ENCODE peak calls at places on chromosomes 5 and 9, in five cellular contexts. L is BE2C, F is fibroblast of mammary gland, E is cardiac muscle cell, X is Peyer's patch. Q is an unnamed sample.

GRCh38 chr5:141349917-141350619 is at the start of gene PCDHGB1:
- DNase-seq in L (peak; percentile 82), F (peak; percentile 60), E (peak; percentile 30), X (no peak), Q (peak; percentile 58)

GRCh38 chr5:141199359-141200235 is at the start of gene PCDHB11:
- DNase-seq in L (no peak), F (no peak), E (peak; percentile 34), X (no peak), Q (peak; percentile 32)

GRCh38 chr9:107807183-107807582 is 317.6 kb upstream of the KLF4 start:
- DNase-seq in L (no peak), F (peak; percentile 93), E (no peak), X (no peak), Q (peak; percentile 67)

GRCh38 chr9:19445452-19445851 is 36.6 kb downstream of the ACER2 start:
- DNase-seq in L (no peak), F (no peak), E (peak; percentile 48), X (no peak), Q (no peak)

GRCh38 chr5:115050860-115051259 is 118.8 kb downstream of the TRIM36 start:
- DNase-seq in L (no peak), F (no peak), E (no peak), X (no peak), Q (peak; percentile 59)

GRCh38 chr5:143308726-143309125 is 94.8 kb downstream of the NR3C1 start:
- DNase-seq in L (no peak), F (no peak), E (no peak), X (no peak), Q (no peak)

GRCh38 chr9:14260101-14260500 is 53.8 kb downstream of the NFIB start:
- DNase-seq in L (no peak), F (peak; percentile 66), E (no peak), X (no peak), Q (peak; percentile 50)

GRCh38 chr5:96226941-96227552 is 206.0 kb downstream of the PCSK1 start:
- DNase-seq in L (no peak), F (peak; percentile 97), E (no peak), X (no peak), Q (peak; percentile 77)

GRCh38 chr5:61322738-61323429 is 9.2 kb upstream of the ZSWIM6 start:
- DNase-seq in L (no peak), F (peak; percentile 62), E (no peak), X (no peak), Q (peak; percentile 54)

GRCh38 chr5:108530706-108531105 is 148.8 kb upstream of the FBXL17 start:
- DNase-seq in L (no peak), F (no peak), E (no peak), X (no peak), Q (no peak)

GRCh38 chr5:949815-950560 is 57.3 kb downstream of the TRIP13 start:
- DNase-seq in L (no peak), F (no peak), E (no peak), X (no peak), Q (no peak)

GRCh38 chr9:130927995-130928900 is 10.8 kb downstream of the FIBCD1 start:
- DNase-seq in L (peak; percentile 88), F (peak; percentile 58), E (no peak), X (no peak), Q (peak; percentile 84)

GRCh38 chr5:17355585-17356346 is 138.3 kb downstream of the BASP1 start:
- DNase-seq in L (no peak), F (peak; percentile 96), E (no peak), X (no peak), Q (peak; percentile 57)

GRCh38 chr5:132674671-132675506 is 1.1 kb downstream of the IL4 start:
- DNase-seq in L (no peak), F (peak; percentile 96), E (no peak), X (no peak), Q (peak; percentile 92)

GRCh38 chr9:116395409-116396037 is 241.9 kb downstream of the PAPPA start:
- DNase-seq in L (no peak), F (no peak), E (no peak), X (no peak), Q (no peak)

GRCh38 chr9:78366827-78367226 is 69.9 kb downstream of the PSAT1 start:
- DNase-seq in L (no peak), F (no peak), E (no peak), X (no peak), Q (no peak)

GRCh38 chr9:113793558-113793957 is 82.6 kb upstream of the ZNF618 start:
- DNase-seq in L (no peak), F (no peak), E (no peak), X (no peak), Q (no peak)

GRCh38 chr5:176895350-176895749 is 3.8 kb downstream of the HK3 start:
- DNase-seq in L (no peak), F (no peak), E (no peak), X (no peak), Q (no peak)

DNA sequence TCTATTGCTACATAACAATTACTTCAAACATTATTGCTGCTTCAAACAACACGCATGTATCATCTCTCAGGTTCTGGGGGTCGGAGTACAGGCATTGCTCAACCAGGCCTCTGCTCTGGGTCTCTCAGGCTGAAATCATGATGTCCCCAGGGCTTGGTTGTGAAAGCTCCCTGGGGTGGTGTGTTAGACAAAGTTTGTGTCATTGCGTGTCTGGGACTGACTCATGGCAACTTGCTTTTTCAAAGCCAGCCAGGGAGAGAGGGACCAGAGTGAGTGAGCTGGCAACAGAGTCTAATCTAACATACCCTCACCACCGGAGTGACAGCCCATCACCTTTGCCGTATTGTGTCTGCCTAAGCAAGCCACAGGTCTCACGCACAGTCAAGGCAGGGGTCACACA is 259.2 kb upstream of the NFIL3 start:
- DNase-seq in L (no peak), F (peak; percentile 79), E (no peak), X (no peak), Q (peak; percentile 93)
- TF ChIP-seq CTCF in L (no peak), F (no peak), E (no peak), X (no peak), Q (no peak)

DNA sequence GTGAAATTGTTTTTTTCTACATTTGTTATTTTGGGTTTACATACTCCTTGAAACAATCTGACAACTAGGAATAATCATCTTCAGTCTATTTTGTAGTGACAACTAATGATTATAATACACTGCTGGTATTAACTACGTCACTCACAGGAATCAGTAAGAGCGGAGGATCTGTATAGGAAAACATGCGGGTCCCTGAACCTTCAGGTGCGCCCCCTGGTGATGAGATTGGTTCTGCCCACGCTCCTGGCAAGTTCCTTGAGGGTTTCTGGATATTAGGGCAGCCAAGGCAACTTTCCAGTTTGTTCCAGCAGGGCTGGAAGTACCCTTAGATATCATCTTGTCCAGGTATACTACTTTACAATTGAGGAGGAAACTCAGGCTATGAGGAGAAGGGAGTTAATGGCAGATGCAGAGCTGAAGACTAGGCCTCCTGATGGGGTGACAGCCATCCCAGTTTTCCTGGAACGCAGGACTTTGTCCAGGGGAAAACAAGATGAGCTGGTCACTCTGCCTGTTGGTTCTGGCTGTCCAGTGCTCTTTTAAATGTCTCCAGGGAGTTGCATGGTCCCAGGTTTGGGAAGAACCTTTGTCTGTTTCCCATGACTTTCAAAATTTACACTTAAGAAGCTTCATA is 15.0 kb upstream of the WNT8A start:
- DNase-seq in L (peak; percentile 86), F (peak; percentile 77), E (peak; percentile 73), X (peak; percentile 66), Q (peak; percentile 89)
- TF ChIP-seq CTCF in L (peak; percentile 95), F (peak; percentile 82), E (peak; percentile 89), X (peak; percentile 46), Q (peak; percentile 91)

DNA sequence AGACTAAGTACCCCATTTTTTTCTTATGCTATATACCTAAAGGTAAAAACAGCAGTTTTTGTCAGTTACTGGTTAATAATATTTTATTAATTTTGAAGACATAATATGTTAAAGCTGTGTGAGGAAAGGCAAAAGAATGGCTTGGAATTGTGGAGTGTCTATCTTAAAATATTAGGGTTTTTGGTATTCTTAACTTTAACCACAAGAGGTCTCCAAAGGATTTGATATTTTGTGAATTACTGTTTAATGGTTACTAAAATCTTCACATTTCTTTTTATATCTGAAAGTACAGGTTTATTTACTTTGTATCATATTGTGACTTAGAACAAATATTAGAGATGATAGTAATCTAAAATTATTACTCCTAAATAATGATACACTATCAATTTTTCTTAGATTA is 32.0 kb upstream of the DHFR start:
- DNase-seq in L (no peak), F (peak; percentile 28), E (no peak), X (no peak), Q (peak; percentile 25)
- TF ChIP-seq CTCF in L (peak; percentile 30), F (no peak), E (peak; percentile 37), X (no peak), Q (peak; percentile 29)

DNA sequence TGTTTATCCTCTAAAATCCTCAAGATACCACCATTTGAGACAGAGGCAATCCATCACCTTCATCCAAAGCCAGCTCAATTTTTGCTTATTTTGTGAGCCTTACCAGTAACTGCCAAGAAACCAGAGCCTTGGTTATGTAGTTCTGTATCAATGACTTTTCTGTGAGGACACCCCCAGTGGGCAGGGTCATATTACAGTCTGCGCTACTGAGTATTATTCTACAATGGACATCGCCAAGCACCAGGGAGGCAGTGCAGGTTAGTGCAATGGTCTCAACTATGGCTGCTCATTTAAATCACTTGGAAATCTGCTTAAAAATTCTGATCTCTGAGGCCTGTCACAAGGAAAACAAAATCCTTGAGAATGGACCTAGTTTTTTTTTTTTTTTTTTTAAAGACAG is 90.5 kb upstream of the NIPAL4 start:
- DNase-seq in L (no peak), F (no peak), E (no peak), X (no peak), Q (no peak)
- TF ChIP-seq CTCF in L (no peak), F (no peak), E (no peak), X (no peak), Q (no peak)

DNA sequence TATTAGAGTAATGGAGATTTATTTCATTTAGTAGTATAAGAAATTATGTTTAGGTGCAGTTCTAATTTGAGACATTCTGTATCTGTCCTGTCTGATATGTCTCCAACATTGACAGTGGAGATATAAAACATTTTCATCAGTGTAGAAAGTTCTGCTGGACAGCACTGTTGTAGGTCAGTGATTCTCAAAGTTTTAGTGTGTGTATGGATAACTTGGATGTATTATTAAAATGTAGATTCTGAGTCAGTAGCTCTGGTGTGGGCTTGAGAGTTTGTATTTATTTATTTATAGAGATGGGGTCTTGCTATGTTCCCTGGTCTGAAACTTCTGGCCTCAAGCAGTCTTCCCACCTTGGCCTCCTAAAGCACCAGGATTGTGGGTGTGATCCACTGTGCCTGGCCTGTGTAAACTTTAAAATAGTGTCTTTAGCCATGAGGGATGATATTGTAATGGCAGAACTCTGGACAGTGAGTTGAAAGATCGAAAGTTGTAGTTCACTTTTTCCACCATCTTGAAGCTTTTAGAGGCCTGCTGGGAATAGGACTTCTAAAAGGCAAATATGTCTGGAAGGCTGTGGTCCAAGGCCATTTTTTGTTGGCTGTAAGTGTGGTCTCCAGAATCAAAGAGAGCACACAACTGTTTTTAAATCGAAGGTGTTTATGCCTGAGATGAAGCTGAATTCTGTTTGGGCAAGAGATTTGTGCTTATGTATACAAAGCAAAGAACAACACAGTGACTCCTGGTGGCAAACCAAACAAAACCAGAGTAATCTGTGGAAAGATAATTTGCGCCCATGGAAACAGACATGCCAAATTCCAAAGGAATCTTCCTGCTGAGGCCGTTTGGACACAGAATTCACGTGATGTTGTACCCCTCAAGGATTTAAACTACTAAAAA is 12.4 kb downstream of the UBAP1 start:
- DNase-seq in L (peak; percentile 20), F (peak; percentile 54), E (no peak), X (no peak), Q (peak; percentile 25)
- TF ChIP-seq CTCF in L (peak; percentile 61), F (peak; percentile 48), E (peak; percentile 47), X (no peak), Q (no peak)

GRCh38 chr5:59587489-59588337 is 305.8 kb downstream of the PDE4D start:
- DNase-seq in L (peak; percentile 86), F (peak; percentile 72), E (peak; percentile 91), X (no peak), Q (no peak)
- TF ChIP-seq CTCF in L (peak; percentile 55), F (peak; percentile 19), E (peak; percentile 44), X (no peak), Q (no peak)

GRCh38 chr5:134541736-134542376 is 16.4 kb downstream of the JADE2 start:
- DNase-seq in L (no peak), F (peak; percentile 48), E (peak; percentile 87), X (no peak), Q (peak; percentile 35)
- TF ChIP-seq CTCF in L (no peak), F (no peak), E (no peak), X (no peak), Q (no peak)

Q was measured in MCF 10A.